ENCODE peak calls at places on chromosomes 3 and 15, in six cellular contexts. L is stomach, D is heart right ventricle, R is breast epithelium, W is adrenal gland, S is left ventricle myocardium inferior. J is an unnamed sample.

GRCh38 chr15:70426065-70426821 is 328.5 kb upstream of the TLE3 start:
- DNase-seq in L (no peak), D (no peak), R (peak; percentile 25), W (no peak), S (no peak), J (no peak)

GRCh38 chr3:10833855-10834414 is 17.9 kb downstream of the SLC6A11 start:
- DNase-seq in L (no peak), D (no peak), R (no peak), W (no peak), S (no peak), J (no peak)

GRCh38 chr15:70362350-70362749 is 264.6 kb upstream of the TLE3 start:
- DNase-seq in L (no peak), D (no peak), R (no peak), W (peak; percentile 41), S (no peak), J (no peak)

GRCh38 chr15:70586241-70586640 is 177.1 kb downstream of the UACA start:
- DNase-seq in L (no peak), D (no peak), R (no peak), W (no peak), S (no peak), J (peak; percentile 79)

GRCh38 chr15:101006931-101007687 is 88.0 kb downstream of the LRRK1 start:
- DNase-seq in L (peak; percentile 79), D (peak; percentile 81), R (peak; percentile 78), W (peak; percentile 87), S (peak; percentile 73), J (peak; percentile 90)

GRCh38 chr3:43238801-43239200 is 47.5 kb upstream of the SNRK start:
- DNase-seq in L (no peak), D (no peak), R (no peak), W (no peak), S (no peak), J (no peak)

GRCh38 chr15:31341501-31342195 is 15.0 kb downstream of the KLF13 start:
- DNase-seq in L (no peak), D (no peak), R (no peak), W (no peak), S (no peak), J (no peak)

GRCh38 chr15:91894606-91895005 is 41.1 kb downstream of the SLCO3A1 start:
- DNase-seq in L (no peak), D (no peak), R (no peak), W (no peak), S (no peak), J (peak; percentile 81)

GRCh38 chr3:64432870-64433269 is 207.6 kb upstream of the PRICKLE2 start:
- DNase-seq in L (no peak), D (no peak), R (no peak), W (no peak), S (no peak), J (no peak)

GRCh38 chr3:152469238-152470025 is 200.7 kb downstream of the MBNL1 start:
- DNase-seq in L (no peak), D (no peak), R (no peak), W (no peak), S (no peak), J (no peak)

GRCh38 chr15:70558406-70559222 is 204.7 kb downstream of the UACA start:
- DNase-seq in L (no peak), D (no peak), R (no peak), W (peak; percentile 6), S (no peak), J (no peak)

GRCh38 chr15:31116423-31117030 is 15.0 kb upstream of the TRPM1 start:
- DNase-seq in L (no peak), D (no peak), R (no peak), W (no peak), S (no peak), J (no peak)

GRCh38 chr3:184240384-184241140 is 8.2 kb downstream of the ALG3 start:
- DNase-seq in L (no peak), D (no peak), R (no peak), W (no peak), S (no peak), J (no peak)

GRCh38 chr3:122100591-122101491 is 45.7 kb downstream of the CD86 start:
- DNase-seq in L (no peak), D (no peak), R (no peak), W (no peak), S (no peak), J (no peak)

GRCh38 chr3:128349963-128350599 is 116.6 kb downstream of the DNAJB8 start:
- DNase-seq in L (peak; percentile 82), D (no peak), R (no peak), W (no peak), S (no peak), J (no peak)

GRCh38 chr3:78741066-78741645 is 1026.6 kb downstream of the ROBO1 start:
- DNase-seq in L (no peak), D (no peak), R (no peak), W (no peak), S (no peak), J (no peak)

DNA sequence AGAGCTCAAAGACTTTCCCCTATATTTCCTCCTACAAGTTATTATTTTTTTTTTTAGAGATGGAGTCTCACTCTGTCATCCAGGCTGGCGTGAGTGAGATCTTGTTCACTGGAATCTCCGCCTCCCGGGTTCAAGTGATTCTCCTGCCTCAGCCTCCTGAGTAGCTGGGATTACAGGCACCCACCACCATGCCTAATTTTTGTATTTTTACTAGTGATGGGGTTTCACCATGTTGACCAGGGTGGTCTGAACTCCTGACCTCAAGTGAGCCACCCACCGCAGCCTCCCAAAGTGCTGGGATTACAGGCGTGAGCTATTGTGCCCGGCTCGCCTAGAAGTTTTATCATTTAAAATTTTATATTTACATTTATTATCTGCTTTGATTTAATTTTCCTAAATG is 5.9 kb downstream of the AKAP13 start:
- DNase-seq in L (no peak), D (no peak), R (no peak), W (no peak), S (no peak), J (no peak)
- H3K27ac ChIP-seq in L (no peak overlapping the region), D (no peak overlapping the region), R (no peak overlapping the region), W (no peak overlapping the region), S (peak overlapping the region; percentile 50), J (no peak overlapping the region)

GRCh38 chr3:155112661-155113389 is 32.7 kb downstream of the MME start:
- DNase-seq in L (no peak), D (no peak), R (no peak), W (no peak), S (no peak), J (no peak)
- H3K27ac ChIP-seq in L (no peak overlapping the region), D (no peak overlapping the region), R (no peak overlapping the region), W (no peak overlapping the region), S (no peak overlapping the region), J (no peak overlapping the region)

GRCh38 chr15:85443046-85443445 is 62.6 kb downstream of the AKAP13 start:
- DNase-seq in L (no peak), D (no peak), R (no peak), W (no peak), S (no peak), J (no peak)
- H3K27ac ChIP-seq in L (no peak overlapping the region), D (peak overlapping the region; percentile 21), R (peak overlapping the region; percentile 23), W (no peak overlapping the region), S (peak overlapping the region; percentile 53), J (no peak overlapping the region)

DNA sequence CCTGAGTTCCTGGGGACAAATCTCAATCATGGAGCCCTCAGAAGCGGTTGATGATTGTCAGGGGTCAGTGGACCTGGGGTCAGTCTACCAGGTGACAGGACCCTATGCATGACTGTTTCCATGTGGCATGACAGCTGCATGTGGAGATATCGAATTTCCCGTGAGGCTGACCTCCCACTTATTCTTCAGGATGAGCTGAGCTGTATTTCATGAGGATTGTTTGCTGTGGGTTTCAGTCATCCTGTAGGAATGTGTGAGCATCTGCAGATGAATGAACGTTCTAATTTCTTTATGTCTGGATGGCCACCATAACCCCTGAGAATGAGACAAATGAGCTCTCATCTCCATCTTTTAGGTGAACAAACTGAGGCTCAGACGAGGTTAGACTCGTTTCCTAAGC is 93.0 kb upstream of the HES1 start:
- DNase-seq in L (no peak), D (no peak), R (no peak), W (peak; percentile 14), S (no peak), J (no peak)
- H3K27ac ChIP-seq in L (no peak overlapping the region), D (no peak overlapping the region), R (no peak overlapping the region), W (no peak overlapping the region), S (no peak overlapping the region), J (no peak overlapping the region)

DNA sequence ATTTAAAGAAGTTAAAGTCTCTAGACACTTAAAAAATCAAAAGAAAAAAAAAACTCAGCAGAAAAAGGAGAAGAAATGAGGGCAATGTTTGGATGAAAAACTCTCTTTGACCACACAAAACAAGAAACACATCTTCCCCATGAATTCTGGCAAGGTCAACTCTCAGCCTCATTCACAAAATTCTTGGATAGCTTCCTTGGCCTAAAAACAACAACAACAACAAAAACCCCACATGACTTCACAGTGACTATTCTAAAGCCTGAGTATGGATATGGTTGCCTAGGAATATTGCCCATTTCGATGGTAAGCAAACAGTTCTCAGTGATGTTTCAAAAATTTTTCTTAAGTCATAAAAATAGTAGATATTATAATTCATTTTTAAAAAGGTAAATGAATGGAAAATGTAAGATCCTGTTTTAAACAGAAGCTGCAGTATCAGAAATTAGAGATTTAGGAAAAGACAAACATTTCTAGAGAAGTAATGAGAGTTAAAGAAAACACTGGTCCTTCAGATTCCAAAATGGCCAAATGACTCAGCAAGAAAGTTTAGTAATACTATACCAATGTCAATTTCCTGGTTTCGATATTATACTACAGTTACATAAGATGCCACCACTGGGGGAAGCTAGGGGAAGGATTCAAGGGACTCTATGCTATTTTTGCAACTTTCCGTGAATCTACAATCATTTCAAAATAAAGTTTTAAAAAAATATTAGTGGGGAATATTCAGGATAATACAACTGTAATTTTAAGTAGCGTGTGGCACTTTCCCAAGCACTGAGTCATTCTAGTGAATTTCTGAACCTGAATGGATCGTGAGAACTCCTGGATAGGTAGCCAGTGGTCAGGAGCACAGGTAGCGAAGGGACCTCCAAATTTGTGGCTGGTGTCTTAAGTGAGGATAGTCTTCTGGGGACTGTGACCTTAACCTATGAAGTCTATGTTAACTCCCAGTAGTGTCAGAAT is 37.8 kb downstream of the TMCC1 start:
- DNase-seq in L (no peak), D (no peak), R (no peak), W (peak; percentile 65), S (no peak), J (no peak)
- H3K27ac ChIP-seq in L (no peak overlapping the region), D (no peak overlapping the region), R (peak overlapping the region; percentile 52), W (peak overlapping the region; percentile 61), S (peak overlapping the region; percentile 49), J (peak overlapping the region; percentile 78)